ENCODE peak calls at places on chromosomes 4 and X, in five cellular contexts. I is ovary, Y is B cell, K is GM04504, J is G401. A is an unnamed sample.

GRCh38 chr4:52408037-52408436 is 251.1 kb downstream of the USP46 start:
- DNase-seq in I (no peak), Y (no peak), K (no peak), J (no peak), A (no peak)

GRCh38 chrX:18574591-18574990 is 97.3 kb downstream of the RS1 start:
- DNase-seq in I (peak), Y (no peak), K (peak), J (peak), A (peak)

GRCh38 chrX:73239242-73239641 is 24.6 kb upstream of the NAP1L2 start:
- DNase-seq in I (no peak), Y (no peak), K (no peak), J (no peak), A (no peak)

GRCh38 chrX:74421181-74422028 is at the start of gene SLC16A2:
- DNase-seq in I (peak), Y (no peak), K (peak), J (peak), A (peak)

GRCh38 chr4:5045099-5045498 is 6.2 kb upstream of the STK32B start:
- DNase-seq in I (no peak), Y (no peak), K (no peak), J (no peak), A (no peak)

GRCh38 chrX:73562986-73563739 is at the start of gene CHIC1:
- DNase-seq in I (peak), Y (peak), K (no peak), J (peak), A (peak)

GRCh38 chrX:66200855-66201795 is 37.1 kb downstream of the HEPH start:
- DNase-seq in I (no peak), Y (no peak), K (peak), J (no peak), A (no peak)

GRCh38 chr4:147453561-147454141 is 27.2 kb upstream of the EDNRA start:
- DNase-seq in I (no peak), Y (no peak), K (no peak), J (no peak), A (no peak)

GRCh38 chr4:23881052-23881501 is 8.8 kb downstream of the PPARGC1A start:
- DNase-seq in I (no peak), Y (no peak), K (no peak), J (no peak), A (no peak)

GRCh38 chrX:53073115-53073581 is 9.0 kb upstream of the TSPYL2 start:
- DNase-seq in I (peak), Y (no peak), K (no peak), J (peak), A (no peak)

GRCh38 chr4:23878235-23878861 is 11.5 kb downstream of the PPARGC1A start:
- DNase-seq in I (no peak), Y (no peak), K (no peak), J (no peak), A (no peak)

GRCh38 chr4:48203819-48204218 is 65.8 kb downstream of the TEC start:
- DNase-seq in I (no peak), Y (no peak), K (no peak), J (no peak), A (no peak)

GRCh38 chrX:101595739-101596419 is 21.9 kb downstream of the ARMCX6 start:
- DNase-seq in I (peak), Y (peak), K (peak), J (peak), A (no peak)

GRCh38 chr4:6777636-6778281 is 4.8 kb upstream of the KIAA0232 start:
- DNase-seq in I (no peak), Y (peak), K (no peak), J (no peak), A (no peak)

GRCh38 chr4:182644326-182645050 is 272.7 kb downstream of the DCTD start:
- DNase-seq in I (no peak), Y (no peak), K (no peak), J (no peak), A (no peak)

GRCh38 chrX:151722241-151722846 is 6.5 kb downstream of the FATE1 start:
- DNase-seq in I (no peak), Y (no peak), K (peak), J (no peak), A (no peak)

GRCh38 chr4:25769251-25769650 is 93.5 kb downstream of the SEL1L3 start:
- DNase-seq in I (no peak), Y (no peak), K (no peak), J (peak), A (no peak)

GRCh38 chrX:133999013-133999705 is 13.8 kb upstream of the GPC3 start:
- DNase-seq in I (peak), Y (no peak), K (no peak), J (no peak), A (no peak)

GRCh38 chrX:11464360-11464759 is 171.1 kb downstream of the AMELX start:
- DNase-seq in I (no peak), Y (no peak), K (no peak), J (no peak), A (no peak)

GRCh38 chr4:38753021-38753806 is 29.6 kb downstream of the TLR10 start:
- DNase-seq in I (peak), Y (no peak), K (peak), J (peak), A (peak)

GRCh38 chrX:13088155-13088485 is 43.7 kb upstream of the FAM9C start:
- DNase-seq in I (no peak), Y (no peak), K (no peak), J (no peak), A (no peak)

GRCh38 chr4:169412046-169412445 is 141.3 kb upstream of the SH3RF1 start:
- DNase-seq in I (no peak), Y (no peak), K (no peak), J (no peak), A (no peak)

GRCh38 chr4:112860731-112861377 is 188.6 kb upstream of the ANK2 start:
- DNase-seq in I (no peak), Y (no peak), K (no peak), J (no peak), A (no peak)

GRCh38 chrX:45806410-45807121 is 605.9 kb upstream of the DIPK2B start:
- DNase-seq in I (peak), Y (no peak), K (peak), J (no peak), A (no peak)